ENCODE peak calls at places on chromosome 12, in six cellular contexts. A is right atrium auricular region; D is IMR-90; S is heart right ventricle; J is CD8-positive, alpha-beta memory T cell; I is Karpas-422. C is an unnamed sample.

GRCh38 chr12:47576256-47576655 is 129.6 kb downstream of the RPAP3 start:
- DNase-seq in A (no peak), J (no peak), I (no peak), D (no peak), S (no peak), C (no peak)

GRCh38 chr12:123076604-123077297 is 74.1 kb downstream of the PITPNM2 start:
- DNase-seq in A (no peak), J (peak; percentile 19), D (no peak), S (no peak), I (no peak), C (peak; percentile 68)

GRCh38 chr12:15693233-15693911 is 95.8 kb downstream of the EPS8 start:
- DNase-seq in A (no peak), D (peak; percentile 89), I (no peak), S (no peak), J (no peak), C (no peak)

GRCh38 chr12:23949212-23950010 is at the start of gene SOX5:
- DNase-seq in A (peak; percentile 60), J (no peak), I (no peak), S (peak; percentile 34), D (peak; percentile 68), C (no peak)

GRCh38 chr12:27575780-27576154 is 51.8 kb downstream of the PPFIBP1 start:
- DNase-seq in S (no peak), A (no peak), I (no peak), J (no peak), D (no peak), C (no peak)

GRCh38 chr12:32516230-32516629 is 116.9 kb downstream of the FGD4 start:
- DNase-seq in I (no peak), J (no peak), A (no peak), D (no peak), S (no peak), C (no peak)

GRCh38 chr12:100823988-100824387 is 29.4 kb downstream of the ANO4 start:
- DNase-seq in A (no peak), S (no peak), D (peak; percentile 69), I (no peak), J (no peak), C (no peak)

GRCh38 chr12:113273053-113273725 is 51.9 kb downstream of the TPCN1 start:
- DNase-seq in J (no peak), I (no peak), A (no peak), D (peak; percentile 36), S (no peak), C (no peak)

GRCh38 chr12:103558879-103559278 is 28.2 kb upstream of the STAB2 start:
- DNase-seq in S (no peak), A (no peak), D (no peak), J (no peak), I (no peak), C (no peak)

GRCh38 chr12:130179621-130180020 is 17.4 kb downstream of the FZD10 start:
- DNase-seq in J (no peak), I (no peak), D (no peak), A (no peak), S (no peak), C (no peak)

GRCh38 chr12:130644566-130644965 is 71.5 kb downstream of the RIMBP2 start:
- DNase-seq in D (no peak), J (no peak), A (no peak), I (no peak), S (no peak), C (no peak)

GRCh38 chr12:56836800-56837663 is 73.9 kb downstream of the HSD17B6 start:
- DNase-seq in S (no peak), D (peak; percentile 72), A (no peak), J (no peak), I (peak; percentile 61), C (peak; percentile 34)

GRCh38 chr12:55847603-55848329 is 5.0 kb upstream of the MMP19 start:
- DNase-seq in A (peak; percentile 99), I (no peak), J (no peak), S (peak; percentile 92), D (peak; percentile 100), C (no peak)

GRCh38 chr12:50043854-50044253 is 13.5 kb upstream of the ASIC1 start:
- DNase-seq in J (no peak), A (no peak), S (no peak), I (no peak), D (no peak), C (no peak)

GRCh38 chr12:131105736-131106356 is 152.1 kb downstream of the ADGRD1 start:
- DNase-seq in I (no peak), S (no peak), J (peak; percentile 38), D (no peak), A (no peak), C (peak; percentile 55)

GRCh38 chr12:32039341-32039740 is 67.3 kb upstream of the BICD1 start:
- DNase-seq in J (no peak), A (no peak), S (peak; percentile 17), D (peak; percentile 20), I (no peak), C (no peak)

GRCh38 chr12:19444097-19444496 is 4.8 kb downstream of the AEBP2 start:
- DNase-seq in S (no peak), I (no peak), J (no peak), D (peak; percentile 44), A (no peak), C (no peak)
- H3K4me3 ChIP-seq in S (no peak overlapping the region), I (no peak overlapping the region), J (no peak overlapping the region), D (no peak overlapping the region), A (no peak overlapping the region), C (no peak overlapping the region)

DNA sequence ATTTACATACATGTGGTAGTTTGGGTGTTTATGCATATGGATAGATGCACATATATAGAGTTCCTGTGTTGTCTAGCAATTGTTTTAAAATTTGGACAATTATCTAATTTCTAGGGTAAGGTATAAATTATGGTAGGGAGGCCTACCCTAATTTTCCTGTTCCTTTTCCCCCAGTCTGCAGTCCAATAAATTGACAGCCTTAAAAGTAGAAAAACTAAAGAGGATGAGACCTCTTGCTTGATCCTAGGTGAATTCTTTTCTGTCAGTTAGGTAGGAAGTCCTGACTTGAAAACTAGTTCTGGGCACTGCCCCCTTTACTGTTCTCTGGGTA is 2.1 kb upstream of the CDKN1B start:
- DNase-seq in S (no peak), D (no peak), A (no peak), J (no peak), I (no peak), C (no peak)
- H3K4me3 ChIP-seq in S (no peak overlapping the region), D (no peak overlapping the region), A (no peak overlapping the region), J (peak overlapping the region; percentile 96), I (no peak overlapping the region), C (peak overlapping the region; percentile 55)

DNA sequence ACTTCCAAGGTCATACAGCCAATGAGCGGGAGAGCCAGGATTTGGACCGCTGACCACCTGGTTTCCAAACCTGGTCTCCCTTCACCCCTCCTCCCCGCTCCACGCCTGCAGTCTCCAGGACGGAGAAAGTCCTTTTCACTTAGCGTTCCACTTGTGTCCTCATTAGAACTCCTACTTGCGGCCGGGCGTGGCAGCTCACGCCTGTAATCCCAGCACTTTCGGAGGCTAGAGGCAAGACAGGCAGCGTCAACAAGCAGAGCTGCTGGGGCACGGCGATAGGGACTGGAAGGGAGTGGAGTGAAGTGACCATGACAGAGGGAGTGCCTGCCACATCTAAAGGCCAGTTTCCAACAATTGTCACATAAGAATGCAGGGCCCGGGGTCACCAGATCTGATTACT is 132.5 kb upstream of the NCOR2 start:
- DNase-seq in D (no peak), I (no peak), A (no peak), J (no peak), S (no peak), C (no peak)
- H3K4me3 ChIP-seq in D (no peak overlapping the region), I (no peak overlapping the region), A (no peak overlapping the region), J (no peak overlapping the region), S (no peak overlapping the region), C (no peak overlapping the region)

GRCh38 chr12:1591029-1591428 is 3.4 kb downstream of the FBXL14 start:
- DNase-seq in S (no peak), D (no peak), J (no peak), I (no peak), A (no peak), C (peak; percentile 42)

GRCh38 chr12:1593232-1594044 is 943 bp downstream of the FBXL14 start:
- DNase-seq in D (no peak), I (peak; percentile 71), J (peak; percentile 40), A (no peak), S (peak; percentile 23), C (peak; percentile 61)

GRCh38 chr12:1590083-1590979 is 4.0 kb downstream of the FBXL14 start:
- DNase-seq in S (peak; percentile 25), A (no peak), I (no peak), J (no peak), D (peak; percentile 63), C (no peak)

GRCh38 chr12:1592444-1593231 is 1.7 kb downstream of the FBXL14 start:
- DNase-seq in I (peak; percentile 70), D (peak; percentile 84), J (peak; percentile 32), S (peak; percentile 59), A (no peak), C (peak; percentile 80)

GRCh38 chr12:1591543-1591942 is 2.8 kb downstream of the FBXL14 start:
- DNase-seq in I (no peak), S (no peak), A (no peak), J (no peak), D (peak; percentile 59), C (no peak)
- H3K4me3 ChIP-seq in I (peak overlapping the region; percentile 64), S (peak overlapping the region; percentile 96), A (peak overlapping the region; percentile 20), J (peak overlapping the region; percentile 72), D (peak overlapping the region; percentile 8), C (peak overlapping the region; percentile 66)

GRCh38 chr12:6167327-6168280 is 32.6 kb upstream of the CD9 start:
- DNase-seq in I (peak; percentile 47), D (peak; percentile 99), S (peak; percentile 80), J (no peak), A (peak; percentile 90), C (peak; percentile 70)
- H3K4me3 ChIP-seq in I (no peak overlapping the region), D (peak overlapping the region; percentile 2), S (no peak overlapping the region), J (no peak overlapping the region), A (no peak overlapping the region), C (no peak overlapping the region)

DNA sequence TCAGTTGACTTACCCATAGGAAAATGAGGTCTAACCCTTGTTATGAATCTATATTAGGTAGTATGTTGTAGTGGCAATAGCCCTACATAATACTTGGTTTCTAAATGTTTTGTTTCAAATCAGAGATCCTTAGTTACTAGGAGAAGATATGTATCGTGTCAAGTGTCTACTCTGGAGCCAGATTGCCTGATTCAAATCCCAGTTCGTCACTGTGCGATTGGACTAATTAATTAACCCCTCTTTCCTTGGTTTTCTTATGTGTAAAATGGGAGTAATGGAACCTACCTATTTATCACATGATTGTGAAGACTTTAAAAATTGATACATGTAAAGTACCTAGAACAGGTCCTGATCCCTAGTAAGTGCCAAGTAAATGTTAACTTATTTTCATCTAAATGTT is 1.4 kb downstream of the LETMD1 start:
- DNase-seq in I (no peak), A (no peak), J (no peak), D (no peak), S (no peak), C (no peak)
- H3K4me3 ChIP-seq in I (peak overlapping the region; percentile 85), A (peak overlapping the region; percentile 88), J (peak overlapping the region; percentile 82), D (no peak overlapping the region), S (no peak overlapping the region), C (peak overlapping the region; percentile 94)

GRCh38 chr12:93377252-93377542 is 528 bp upstream of the NUDT4 start:
- DNase-seq in S (no peak), J (no peak), D (no peak), A (no peak), I (no peak), C (no peak)
- H3K4me3 ChIP-seq in S (peak overlapping the region; percentile 84), J (peak overlapping the region; percentile 67), D (peak overlapping the region; percentile 70), A (peak overlapping the region; percentile 58), I (peak overlapping the region; percentile 62), C (peak overlapping the region; percentile 66)

C was measured in GM12865.